ENCODE peak calls at places on chromosomes 1 and 21, in four cellular contexts. One of them, this sample, is unnamed.
A peak's percentile ranks its signal among the peaks of the same experiment; 100 is the strongest.

GRCh38 chr1:7972285-7972684 is 10.8 kb downstream of the PARK7 start:
- DNase-seq in H1: no peak
- DNase-seq in K562: no peak
- DNase-seq in IMR-90: no peak
- DNase-seq in this sample: no peak

GRCh38 chr1:244211559-244211944 is 160.5 kb downstream of the ZBTB18 start:
- DNase-seq in H1: no peak
- DNase-seq in K562: no peak
- DNase-seq in IMR-90: peak; percentile 13
- DNase-seq in this sample: no peak

GRCh38 chr1:238690415-238690814 is 696.0 kb upstream of the CHRM3 start:
- DNase-seq in H1: no peak
- DNase-seq in K562: no peak
- DNase-seq in IMR-90: peak; percentile 35
- DNase-seq in this sample: no peak

GRCh38 chr1:106787511-106787910 is 269.0 kb upstream of the PRMT6 start:
- DNase-seq in H1: no peak
- DNase-seq in K562: no peak
- DNase-seq in IMR-90: no peak
- DNase-seq in this sample: no peak

GRCh38 chr1:22447581-22448215 is 4.0 kb upstream of the ZBTB40 start:
- DNase-seq in H1: no peak
- DNase-seq in K562: no peak
- DNase-seq in IMR-90: peak; percentile 78
- DNase-seq in this sample: no peak

GRCh38 chr1:53575948-53576305 is 116.7 kb downstream of the DMRTB1 start:
- DNase-seq in H1: no peak
- DNase-seq in K562: no peak
- DNase-seq in IMR-90: no peak
- DNase-seq in this sample: peak; percentile 10

GRCh38 chr21:17757671-17758070 is 61.5 kb downstream of the C21orf91 start:
- DNase-seq in H1: no peak
- DNase-seq in K562: no peak
- DNase-seq in IMR-90: no peak
- DNase-seq in this sample: no peak

GRCh38 chr1:34164510-34165381 is at the start of gene CSMD2:
- DNase-seq in H1: no peak
- DNase-seq in K562: no peak
- DNase-seq in IMR-90: peak; percentile 23
- DNase-seq in this sample: no peak

GRCh38 chr21:45222001-45222400 is 65.7 kb downstream of the POFUT2 start:
- DNase-seq in H1: no peak
- DNase-seq in K562: no peak
- DNase-seq in IMR-90: no peak
- DNase-seq in this sample: no peak

GRCh38 chr1:77039739-77040138 is 172.5 kb downstream of the ST6GALNAC5 start:
- DNase-seq in H1: no peak
- DNase-seq in K562: no peak
- DNase-seq in IMR-90: peak; percentile 95
- DNase-seq in this sample: no peak

GRCh38 chr1:91402023-91402422 is 2.6 kb downstream of the HFM1 start:
- DNase-seq in H1: no peak
- DNase-seq in K562: peak; percentile 16
- DNase-seq in IMR-90: peak; percentile 20
- DNase-seq in this sample: no peak

GRCh38 chr21:40507978-40508377 is 339.0 kb downstream of the DSCAM start:
- DNase-seq in H1: no peak
- DNase-seq in K562: no peak
- DNase-seq in IMR-90: peak; percentile 4
- DNase-seq in this sample: no peak

GRCh38 chr1:171501305-171502021 is 16.1 kb downstream of the PRRC2C start:
- DNase-seq in H1: no peak
- DNase-seq in K562: no peak
- DNase-seq in IMR-90: no peak
- DNase-seq in this sample: no peak

GRCh38 chr21:22421416-22422190 is 1423.4 kb downstream of the NCAM2 start:
- DNase-seq in H1: no peak
- DNase-seq in K562: no peak
- DNase-seq in IMR-90: no peak
- DNase-seq in this sample: no peak

GRCh38 chr1:214587165-214587564 is 15.8 kb upstream of the CENPF start:
- DNase-seq in H1: no peak
- DNase-seq in K562: no peak
- DNase-seq in IMR-90: no peak
- DNase-seq in this sample: no peak

GRCh38 chr1:209257021-209257420 is 326.5 kb upstream of the CAMK1G start:
- DNase-seq in H1: no peak
- DNase-seq in K562: no peak
- DNase-seq in IMR-90: no peak
- DNase-seq in this sample: no peak

GRCh38 chr1:238485062-238485905 is 594.6 kb upstream of the ZP4 start:
- DNase-seq in H1: no peak
- DNase-seq in K562: no peak
- DNase-seq in IMR-90: peak; percentile 60
- DNase-seq in this sample: no peak

GRCh38 chr1:23751050-23751814 is 8.0 kb downstream of the ELOA start:
- DNase-seq in H1: peak; percentile 9
- DNase-seq in K562: peak; percentile 63
- DNase-seq in IMR-90: peak; percentile 57
- DNase-seq in this sample: peak; percentile 41

GRCh38 chr1:35253941-35254340 is 14.6 kb upstream of the ZMYM4 start:
- DNase-seq in H1: no peak
- DNase-seq in K562: no peak
- DNase-seq in IMR-90: no peak
- DNase-seq in this sample: no peak

GRCh38 chr1:96445296-96445695 is 276.3 kb upstream of the PTBP2 start:
- DNase-seq in H1: no peak
- DNase-seq in K562: no peak
- DNase-seq in IMR-90: no peak
- DNase-seq in this sample: no peak
- TF ChIP-seq POLR2A in H1: no peak
- TF ChIP-seq POLR2A in K562: no peak
- TF ChIP-seq POLR2A in IMR-90: no peak
- TF ChIP-seq POLR2A in this sample: no peak

GRCh38 chr1:2544875-2545638 is 11.1 kb upstream of the TNFRSF14 start:
- DNase-seq in H1: no peak
- DNase-seq in K562: no peak
- DNase-seq in IMR-90: no peak
- DNase-seq in this sample: no peak

GRCh38 chr1:2544093-2544874 is 11.9 kb upstream of the TNFRSF14 start:
- DNase-seq in H1: no peak
- DNase-seq in K562: no peak
- DNase-seq in IMR-90: no peak
- DNase-seq in this sample: no peak

GRCh38 chr1:2547210-2548067 is 8.7 kb upstream of the TNFRSF14 start:
- DNase-seq in H1: no peak
- DNase-seq in K562: no peak
- DNase-seq in IMR-90: no peak
- DNase-seq in this sample: peak; percentile 80

GRCh38 chr1:2546515-2547209 is 9.5 kb upstream of the TNFRSF14 start:
- DNase-seq in H1: peak; percentile 73
- DNase-seq in K562: peak; percentile 95
- DNase-seq in IMR-90: peak; percentile 61
- DNase-seq in this sample: peak; percentile 96

GRCh38 chr1:2545754-2546514 is 10.2 kb upstream of the TNFRSF14 start:
- DNase-seq in H1: peak; percentile 78
- DNase-seq in K562: peak; percentile 98
- DNase-seq in IMR-90: peak; percentile 66
- DNase-seq in this sample: peak; percentile 96
- H3K4me1 ChIP-seq in H1: no peaks in the 10 kb centered on the region
- H3K4me1 ChIP-seq in K562: peaks cover 90% of the 10 kb centered on the region
- H3K4me1 ChIP-seq in IMR-90: peaks cover 10% of the 10 kb centered on the region
- H3K4me1 ChIP-seq in this sample: peaks cover 76% of the 10 kb centered on the region

GRCh38 chr1:38820860-38821259 is 38.7 kb downstream of the RRAGC start:
- DNase-seq in H1: no peak
- DNase-seq in K562: no peak
- DNase-seq in IMR-90: no peak
- DNase-seq in this sample: no peak
- TF ChIP-seq POLR2A in H1: no peak
- TF ChIP-seq POLR2A in K562: no peak
- TF ChIP-seq POLR2A in IMR-90: no peak
- TF ChIP-seq POLR2A in this sample: no peak

GRCh38 chr1:26784023-26784871 is 3.5 kb upstream of the PIGV start:
- DNase-seq in H1: no peak
- DNase-seq in K562: peak; percentile 96
- DNase-seq in IMR-90: peak; percentile 80
- DNase-seq in this sample: peak; percentile 66

GRCh38 chr1:26781206-26781825 is 6.4 kb upstream of the PIGV start:
- DNase-seq in H1: no peak
- DNase-seq in K562: no peak
- DNase-seq in IMR-90: no peak
- DNase-seq in this sample: no peak

GRCh38 chr1:26780344-26780957 is 7.3 kb upstream of the PIGV start:
- DNase-seq in H1: no peak
- DNase-seq in K562: no peak
- DNase-seq in IMR-90: no peak
- DNase-seq in this sample: no peak

GRCh38 chr1:26783646-26784022 is 4.1 kb upstream of the PIGV start:
- DNase-seq in H1: no peak
- DNase-seq in K562: no peak
- DNase-seq in IMR-90: no peak
- DNase-seq in this sample: no peak

DNA sequence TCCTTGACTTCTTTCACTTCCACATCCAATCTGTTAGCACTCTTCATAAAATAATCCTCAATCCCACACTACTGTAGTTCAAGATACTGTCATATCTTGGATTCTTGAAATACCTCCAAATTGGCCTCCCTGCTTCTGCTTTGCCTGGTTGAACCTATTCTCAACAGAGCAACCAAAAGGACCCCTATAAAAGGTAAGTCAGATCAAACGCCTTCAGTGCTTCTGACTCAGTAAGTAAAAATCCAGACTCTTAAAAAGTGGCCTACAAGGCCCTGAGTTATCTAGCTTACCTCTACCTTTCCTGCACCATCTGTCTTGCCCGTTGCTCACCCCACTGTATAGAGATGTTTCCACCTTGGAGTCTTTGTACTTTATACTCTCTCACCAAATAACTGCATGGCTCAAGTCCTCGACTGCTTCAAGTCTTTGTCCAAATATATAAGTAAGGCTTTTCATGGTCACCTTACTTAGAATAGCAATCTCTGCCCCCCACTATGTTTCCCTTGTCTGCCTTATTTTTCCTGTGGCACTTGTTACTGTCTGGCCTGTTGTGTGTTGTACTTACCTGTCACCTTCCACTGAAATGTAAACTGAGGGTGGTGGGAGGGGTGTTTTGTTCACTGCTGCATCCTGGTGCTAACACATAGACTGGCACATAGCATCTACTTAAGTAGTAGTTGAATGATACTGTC is 5.1 kb upstream of the PIGV start:
- DNase-seq in H1: no peak
- DNase-seq in K562: no peak
- DNase-seq in IMR-90: no peak
- DNase-seq in this sample: no peak
- H3K4me1 ChIP-seq in H1: peaks cover 12% of the 10 kb centered on the region
- H3K4me1 ChIP-seq in K562: peaks cover 54% of the 10 kb centered on the region
- H3K4me1 ChIP-seq in IMR-90: peaks cover 31% of the 10 kb centered on the region
- H3K4me1 ChIP-seq in this sample: peaks cover 22% of the 10 kb centered on the region

DNA sequence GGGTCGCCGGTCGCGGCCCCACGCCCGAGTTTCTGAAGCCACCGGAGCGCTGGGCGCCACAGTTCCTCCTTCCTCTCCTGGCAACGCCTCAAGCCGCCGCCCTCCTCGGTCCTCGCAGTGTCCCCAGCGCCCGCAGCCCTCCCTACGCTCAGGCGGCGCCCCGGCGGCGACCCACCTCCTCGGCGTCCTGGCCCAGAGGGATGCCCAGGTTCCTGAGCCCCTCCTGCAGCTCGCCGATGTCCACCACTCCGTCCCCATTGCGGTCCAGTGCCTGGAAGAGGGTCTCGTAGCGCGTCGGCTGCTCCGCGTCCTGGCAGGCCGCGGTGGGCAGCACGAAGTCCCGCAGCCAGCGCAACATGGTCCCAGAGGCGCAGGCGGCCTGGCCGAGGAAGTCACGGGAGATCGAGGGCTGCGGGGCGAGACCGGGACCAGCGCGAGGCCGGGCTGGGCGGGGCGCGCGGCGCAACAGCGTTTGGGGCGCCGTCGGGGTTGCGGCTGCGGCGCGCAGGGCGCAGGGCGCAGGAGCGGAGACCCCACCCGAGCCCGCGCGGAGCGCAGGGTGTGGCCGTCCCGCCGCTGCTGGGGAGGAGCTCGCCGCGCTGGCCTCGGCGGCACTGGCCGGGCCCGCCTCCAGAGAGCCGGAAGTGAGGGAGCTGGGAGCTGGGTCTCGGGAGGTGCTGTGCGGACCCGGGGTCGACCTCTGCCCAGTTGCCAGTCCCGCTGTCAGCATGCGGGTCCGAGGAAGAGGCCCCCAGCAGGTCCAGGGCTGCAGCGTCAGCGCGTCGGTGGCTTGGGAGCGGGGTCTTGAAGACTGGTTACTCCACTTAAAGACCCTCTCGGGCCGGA is at the start of gene SLC25A24:
- DNase-seq in H1: peak; percentile 53
- DNase-seq in K562: peak; percentile 94
- DNase-seq in IMR-90: peak; percentile 67
- DNase-seq in this sample: peak; percentile 92
- TF ChIP-seq POLR2A in H1: peak; percentile 51
- TF ChIP-seq POLR2A in K562: peak; percentile 77
- TF ChIP-seq POLR2A in IMR-90: no peak
- TF ChIP-seq POLR2A in this sample: peak; percentile 60

GRCh38 chr1:111446967-111447892 is 1.8 kb downstream of the WDR77 start:
- DNase-seq in H1: no peak
- DNase-seq in K562: no peak
- DNase-seq in IMR-90: no peak
- DNase-seq in this sample: no peak

GRCh38 chr1:111441573-111442192 is 7.4 kb downstream of the WDR77 start:
- DNase-seq in H1: peak; percentile 31
- DNase-seq in K562: peak; percentile 47
- DNase-seq in IMR-90: peak; percentile 25
- DNase-seq in this sample: peak; percentile 77

GRCh38 chr1:111442457-111442856 is 6.6 kb downstream of the WDR77 start:
- DNase-seq in H1: no peak
- DNase-seq in K562: no peak
- DNase-seq in IMR-90: no peak
- DNase-seq in this sample: no peak

GRCh38 chr1:111439461-111440351 is 9.3 kb downstream of the WDR77 start:
- DNase-seq in H1: no peak
- DNase-seq in K562: peak; percentile 41
- DNase-seq in IMR-90: peak; percentile 17
- DNase-seq in this sample: no peak

GRCh38 chr1:111444031-111444430 is 5.0 kb downstream of the WDR77 start:
- DNase-seq in H1: no peak
- DNase-seq in K562: no peak
- DNase-seq in IMR-90: no peak
- DNase-seq in this sample: no peak
- H3K4me1 ChIP-seq in H1: no peaks in the 10 kb centered on the region
- H3K4me1 ChIP-seq in K562: peaks cover 9% of the 10 kb centered on the region
- H3K4me1 ChIP-seq in IMR-90: no peaks in the 10 kb centered on the region
- H3K4me1 ChIP-seq in this sample: peaks cover 4% of the 10 kb centered on the region

GRCh38 chr1:152003846-152004442 is 10.3 kb upstream of the S100A10 start:
- DNase-seq in H1: no peak
- DNase-seq in K562: no peak
- DNase-seq in IMR-90: no peak
- DNase-seq in this sample: no peak
- TF ChIP-seq POLR2A in H1: no peak
- TF ChIP-seq POLR2A in K562: no peak
- TF ChIP-seq POLR2A in IMR-90: no peak
- TF ChIP-seq POLR2A in this sample: no peak

GRCh38 chr1:203322480-203323179 is 17.3 kb downstream of the BTG2 start:
- DNase-seq in H1: no peak
- DNase-seq in K562: no peak
- DNase-seq in IMR-90: no peak
- DNase-seq in this sample: no peak
- H3K4me1 ChIP-seq in H1: peaks cover 3% of the 10 kb centered on the region
- H3K4me1 ChIP-seq in K562: peaks cover 26% of the 10 kb centered on the region
- H3K4me1 ChIP-seq in IMR-90: peaks cover 10% of the 10 kb centered on the region
- H3K4me1 ChIP-seq in this sample: peaks cover 18% of the 10 kb centered on the region